ENCODE peak calls at places on chromosomes 3 and 15, in six cellular contexts. S is A549, T is AG04450, P is K562, D is NB4, O is brain microvascular endothelial cell. X is an unnamed sample.

GRCh38 chr15:43534897-43535296 is 17.5 kb downstream of the MAP1A start:
- DNase-seq in S (no peak), T (no peak), P (no peak), D (no peak), O (no peak), X (no peak)

GRCh38 chr3:150467381-150467780 is 59.3 kb downstream of the TSC22D2 start:
- DNase-seq in S (no peak), T (no peak), P (no peak), D (no peak), O (no peak), X (no peak)

GRCh38 chr3:153640689-153641308 is 478.8 kb downstream of the RAP2B start:
- DNase-seq in S (no peak), T (no peak), P (no peak), D (no peak), O (no peak), X (peak)

GRCh38 chr3:72271215-72271614 is 486.3 kb upstream of the PROK2 start:
- DNase-seq in S (no peak), T (no peak), P (no peak), D (no peak), O (no peak), X (no peak)

GRCh38 chr3:57112206-57112605 is 51.7 kb downstream of the SPATA12 start:
- DNase-seq in S (peak), T (no peak), P (peak), D (peak), O (no peak), X (peak)

GRCh38 chr3:24416224-24416623 is 78.4 kb downstream of the THRB start:
- DNase-seq in S (no peak), T (no peak), P (no peak), D (no peak), O (no peak), X (no peak)

GRCh38 chr15:36954486-36954885 is 145.9 kb downstream of the MEIS2 start:
- DNase-seq in S (no peak), T (no peak), P (no peak), D (no peak), O (peak), X (peak)

GRCh38 chr15:80951941-80952340 is 37.7 kb downstream of the MESD start:
- DNase-seq in S (no peak), T (no peak), P (no peak), D (no peak), O (no peak), X (no peak)

GRCh38 chr3:37291275-37291700 is 116.9 kb upstream of the LRRFIP2 start:
- DNase-seq in S (peak), T (peak), P (peak), D (no peak), O (peak), X (peak)

GRCh38 chr3:191070201-191070600 is 128.8 kb upstream of the OSTN start:
- DNase-seq in S (no peak), T (peak), P (no peak), D (no peak), O (peak), X (no peak)

GRCh38 chr3:56188201-56188600 is 280.1 kb downstream of the ERC2 start:
- DNase-seq in S (no peak), T (no peak), P (no peak), D (no peak), O (no peak), X (no peak)

GRCh38 chr15:49215768-49216739 is 46.0 kb downstream of the GALK2 start:
- DNase-seq in S (no peak), T (no peak), P (no peak), D (no peak), O (no peak), X (peak)

GRCh38 chr15:85282504-85283115 is 97.8 kb upstream of the AKAP13 start:
- DNase-seq in S (no peak), T (peak), P (no peak), D (no peak), O (peak), X (no peak)

GRCh38 chr3:123447749-123448502 is 964 bp downstream of the ADCY5 start:
- DNase-seq in S (no peak), T (no peak), P (peak), D (no peak), O (no peak), X (no peak)

GRCh38 chr3:28651159-28651558 is 302.5 kb upstream of the AZI2 start:
- DNase-seq in S (no peak), T (no peak), P (no peak), D (no peak), O (no peak), X (peak)

GRCh38 chr3:30602946-30603345 is 3.5 kb upstream of the TGFBR2 start:
- DNase-seq in S (no peak), T (no peak), P (no peak), D (peak), O (no peak), X (no peak)

GRCh38 chr3:171811059-171811912 is 1.0 kb upstream of the PLD1 start:
- DNase-seq in S (peak), T (peak), P (peak), D (peak), O (peak), X (no peak)

GRCh38 chr3:30554317-30554690 is 52.1 kb upstream of the TGFBR2 start:
- DNase-seq in S (no peak), T (no peak), P (no peak), D (no peak), O (no peak), X (no peak)

GRCh38 chr3:161395115-161395514 is 23.8 kb upstream of the SPTSSB start:
- DNase-seq in S (no peak), T (no peak), P (no peak), D (no peak), O (no peak), X (no peak)

GRCh38 chr3:118682916-118683315 is 351.7 kb downstream of the IGSF11 start:
- DNase-seq in S (no peak), T (no peak), P (no peak), D (no peak), O (no peak), X (peak)

GRCh38 chr15:47384316-47384715 is 333.0 kb upstream of the SEMA6D start:
- DNase-seq in S (no peak), T (peak), P (no peak), D (peak), O (peak), X (peak)

GRCh38 chr15:64216722-64217428 is 54.1 kb upstream of the PPIB start:
- DNase-seq in S (no peak), T (no peak), P (peak), D (no peak), O (no peak), X (no peak)

GRCh38 chr15:45372032-45372995 is 6.0 kb downstream of the GATM start:
- DNase-seq in S (no peak), T (no peak), P (no peak), D (peak), O (no peak), X (no peak)

GRCh38 chr3:172213765-172214358 is 174.5 kb downstream of the FNDC3B start:
- DNase-seq in S (no peak), T (no peak), P (no peak), D (no peak), O (no peak), X (no peak)

GRCh38 chr15:61474796-61475195 is 245.7 kb upstream of the RORA start:
- DNase-seq in S (no peak), T (no peak), P (no peak), D (no peak), O (peak), X (no peak)

GRCh38 chr15:101250331-101250730 is 1.5 kb downstream of the CHSY1 start:
- DNase-seq in S (no peak), T (no peak), P (no peak), D (peak), O (peak), X (peak)

GRCh38 chr3:58659051-58659675 is 7.4 kb downstream of the FAM3D start:
- DNase-seq in S (peak), T (no peak), P (peak), D (no peak), O (peak), X (peak)

GRCh38 chr3:113141543-113141942 is 69.8 kb upstream of the BOC start:
- DNase-seq in S (no peak), T (no peak), P (no peak), D (no peak), O (no peak), X (no peak)

GRCh38 chr3:125108833-125109540 is 53.2 kb upstream of the HEG1 start:
- DNase-seq in S (no peak), T (no peak), P (no peak), D (no peak), O (no peak), X (no peak)

GRCh38 chr3:196184881-196185280 is 26.3 kb downstream of the ZDHHC19 start:
- DNase-seq in S (no peak), T (no peak), P (no peak), D (no peak), O (no peak), X (no peak)

GRCh38 chr3:61685755-61686154 is 124.4 kb downstream of the PTPRG start:
- DNase-seq in S (no peak), T (no peak), P (no peak), D (no peak), O (no peak), X (no peak)

GRCh38 chr3:123688241-123688747 is 103.4 kb upstream of the HACD2 start:
- DNase-seq in S (peak), T (peak), P (no peak), D (peak), O (peak), X (no peak)

GRCh38 chr15:68693071-68693470 is 114.3 kb downstream of the CORO2B start:
- DNase-seq in S (no peak), T (no peak), P (no peak), D (peak), O (no peak), X (no peak)

DNA sequence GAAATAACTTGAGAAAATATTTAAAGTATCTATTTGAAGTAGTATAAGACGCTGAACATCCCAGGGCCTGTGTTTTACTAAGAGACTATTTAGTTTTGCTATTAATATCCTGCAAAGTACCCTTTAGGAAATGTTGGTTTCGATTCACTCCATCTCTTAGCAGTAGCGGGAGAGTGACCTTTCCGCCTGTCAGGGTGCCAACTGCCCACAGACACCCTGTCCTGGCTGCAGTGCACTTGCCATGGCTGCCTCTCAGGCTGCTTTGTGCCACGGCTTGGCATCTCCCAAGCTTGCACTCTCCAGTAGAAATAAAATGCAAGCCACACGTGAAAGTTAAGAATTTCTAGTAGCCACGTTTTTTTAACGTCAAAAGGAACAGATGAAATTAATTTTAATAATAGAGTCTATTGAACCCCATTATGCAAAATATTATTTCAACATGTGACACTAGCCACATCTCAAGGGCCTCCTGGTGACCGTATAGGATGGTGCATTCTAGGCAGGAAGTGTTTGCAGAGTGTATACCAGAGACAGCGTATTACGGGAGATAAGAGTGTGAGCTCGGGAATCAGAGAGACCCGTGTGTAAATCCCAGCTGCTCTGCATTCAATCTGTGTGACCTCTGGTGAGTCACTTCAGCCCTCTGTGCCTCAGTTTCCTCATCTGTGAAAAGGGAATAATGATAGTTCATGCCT is 19.8 kb downstream of the ADAMTS9 start:
- DNase-seq in S (no peak), T (no peak), P (no peak), D (no peak), O (no peak), X (no peak)
- H3K4me3 ChIP-seq in S (no peak), T (no peak), P (no peak), D (no peak), O (no peak), X (no peak)

GRCh38 chr3:128069271-128069670 is 17.0 kb downstream of the SEC61A1 start:
- DNase-seq in S (no peak), T (no peak), P (no peak), D (no peak), O (no peak), X (no peak)

GRCh38 chr3:128067481-128067880 is 15.2 kb downstream of the SEC61A1 start:
- DNase-seq in S (peak), T (no peak), P (no peak), D (no peak), O (no peak), X (no peak)

GRCh38 chr3:128064962-128065361 is 12.7 kb downstream of the SEC61A1 start:
- DNase-seq in S (no peak), T (no peak), P (no peak), D (no peak), O (no peak), X (no peak)

GRCh38 chr3:128068156-128068620 is 16.0 kb downstream of the SEC61A1 start:
- DNase-seq in S (peak), T (no peak), P (peak), D (peak), O (no peak), X (peak)

DNA sequence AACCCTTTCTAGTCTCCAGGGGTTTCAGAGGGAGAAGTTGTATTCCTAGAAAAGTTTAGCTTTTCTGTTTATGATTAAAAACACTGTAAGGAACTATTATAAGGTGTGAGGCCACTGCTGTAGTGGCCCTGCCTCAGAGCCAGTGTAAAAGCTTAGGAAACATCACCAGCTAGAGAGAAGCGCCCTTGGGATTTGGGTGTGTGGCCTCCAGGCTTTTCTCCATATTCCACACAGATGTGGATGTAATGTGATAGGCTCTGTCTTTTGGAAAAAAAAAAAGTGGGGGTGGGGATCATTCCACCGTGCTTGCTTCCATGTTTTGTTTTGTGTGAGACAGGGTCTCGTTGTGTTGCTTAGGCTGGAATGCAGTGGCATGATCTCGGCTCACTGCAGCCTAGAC is 13.9 kb downstream of the SEC61A1 start:
- DNase-seq in S (no peak), T (no peak), P (no peak), D (no peak), O (no peak), X (no peak)
- H3K4me3 ChIP-seq in S (no peak), T (no peak), P (no peak), D (no peak), O (no peak), X (no peak)

GRCh38 chr15:72781621-72782020 is 1.9 kb downstream of the ADPGK start:
- DNase-seq in S (no peak), T (no peak), P (no peak), D (peak), O (no peak), X (no peak)
- H3K4me3 ChIP-seq in S (no peak), T (no peak), P (peak), D (peak), O (no peak), X (no peak)

DNA sequence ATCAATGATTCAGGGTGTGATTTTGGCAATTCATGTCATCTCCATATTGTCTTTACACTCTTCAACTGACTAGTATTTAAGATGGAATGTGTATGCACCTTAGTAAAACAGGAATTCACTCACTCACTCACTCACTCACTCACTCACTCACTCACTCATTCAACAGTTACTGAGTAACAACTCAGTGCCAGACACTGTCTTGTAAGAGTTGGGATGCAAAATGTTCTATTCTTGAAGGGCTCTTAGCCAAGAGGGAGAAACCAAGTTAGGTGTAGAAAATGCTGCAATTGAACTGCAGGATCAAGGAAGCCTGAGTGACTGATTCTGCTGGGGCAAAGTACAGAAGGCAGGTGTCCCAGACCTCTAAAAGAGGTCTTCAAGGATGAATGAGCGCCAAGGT is 58.8 kb upstream of the ETV5 start:
- DNase-seq in S (no peak), T (no peak), P (no peak), D (no peak), O (no peak), X (no peak)
- H3K4me3 ChIP-seq in S (no peak), T (no peak), P (no peak), D (no peak), O (no peak), X (no peak)

GRCh38 chr15:74869372-74869725 is 3.8 kb downstream of the SCAMP2 start:
- DNase-seq in S (no peak), T (no peak), P (no peak), D (no peak), O (no peak), X (no peak)

GRCh38 chr15:74869726-74870407 is 3.3 kb downstream of the SCAMP2 start:
- DNase-seq in S (no peak), T (no peak), P (no peak), D (peak), O (no peak), X (no peak)

GRCh38 chr15:74872702-74873035 is 496 bp downstream of the SCAMP2 start:
- DNase-seq in S (no peak), T (no peak), P (no peak), D (no peak), O (no peak), X (no peak)

GRCh38 chr15:74873036-74873755 is at the start of gene SCAMP2:
- DNase-seq in S (peak), T (peak), P (peak), D (peak), O (peak), X (peak)

DNA sequence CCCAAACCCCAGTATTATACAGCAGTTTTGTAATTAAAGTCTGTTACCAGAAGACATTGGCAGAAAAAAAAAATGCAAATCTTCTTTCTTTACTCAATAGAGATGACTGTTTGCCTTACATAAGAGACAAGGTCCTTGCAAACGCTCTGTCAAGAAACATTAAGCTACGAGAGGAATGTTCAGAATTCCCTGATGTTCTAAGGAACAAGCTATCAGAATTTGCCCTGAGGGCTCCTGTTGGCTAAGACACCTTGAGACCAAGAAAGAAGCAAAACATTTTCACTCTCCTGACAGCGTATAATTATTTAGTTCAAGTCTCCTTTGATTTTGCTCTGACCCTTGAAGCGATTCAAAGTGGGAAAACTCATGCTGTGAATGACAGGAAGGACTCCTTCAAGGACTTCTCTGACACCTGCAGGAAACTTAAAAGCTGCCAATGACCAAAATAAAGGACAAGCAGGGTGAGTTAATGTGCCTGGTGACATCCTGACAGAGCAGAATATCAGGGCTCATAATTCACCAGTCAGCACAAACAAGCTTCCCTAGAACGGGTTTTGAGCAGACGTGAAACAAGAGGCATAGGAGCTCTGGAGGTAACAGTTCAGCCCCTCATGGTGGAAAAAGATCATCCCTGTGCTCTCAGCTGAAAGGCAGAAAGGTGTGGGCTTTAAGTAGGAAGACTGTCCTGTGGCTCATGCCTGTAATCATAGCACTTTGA is 2.5 kb downstream of the SCAMP2 start:
- DNase-seq in S (no peak), T (no peak), P (no peak), D (peak), O (no peak), X (no peak)
- H3K4me3 ChIP-seq in S (no peak), T (no peak), P (no peak), D (peak), O (no peak), X (no peak)

GRCh38 chr3:189355481-189356201 is 183.9 kb downstream of the TPRG1 start:
- DNase-seq in S (peak), T (peak), P (no peak), D (peak), O (peak), X (peak)
- H3K4me3 ChIP-seq in S (no peak), T (no peak), P (no peak), D (no peak), O (no peak), X (peak)

DNA sequence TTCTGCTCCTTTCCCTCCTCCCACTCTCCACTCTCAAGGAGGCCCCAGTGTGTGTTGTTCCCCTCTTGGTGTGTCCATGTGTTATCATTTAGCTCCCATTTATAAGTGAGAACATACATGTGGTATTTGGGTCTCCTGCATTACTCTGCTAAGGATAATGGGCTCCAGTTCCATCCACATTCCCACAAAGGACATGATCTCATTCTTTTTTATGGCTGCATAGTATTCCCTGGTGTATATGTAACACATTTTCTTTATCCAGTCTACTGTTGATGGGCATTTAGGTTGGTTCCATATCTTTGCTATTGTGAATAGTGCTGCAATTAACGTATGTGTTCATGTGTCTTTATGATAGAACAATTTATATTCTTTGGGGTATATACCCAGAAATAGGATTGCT is 144.0 kb upstream of the MEF2A start:
- DNase-seq in S (no peak), T (no peak), P (no peak), D (no peak), O (no peak), X (no peak)
- H3K4me3 ChIP-seq in S (no peak), T (no peak), P (no peak), D (no peak), O (no peak), X (no peak)

DNA sequence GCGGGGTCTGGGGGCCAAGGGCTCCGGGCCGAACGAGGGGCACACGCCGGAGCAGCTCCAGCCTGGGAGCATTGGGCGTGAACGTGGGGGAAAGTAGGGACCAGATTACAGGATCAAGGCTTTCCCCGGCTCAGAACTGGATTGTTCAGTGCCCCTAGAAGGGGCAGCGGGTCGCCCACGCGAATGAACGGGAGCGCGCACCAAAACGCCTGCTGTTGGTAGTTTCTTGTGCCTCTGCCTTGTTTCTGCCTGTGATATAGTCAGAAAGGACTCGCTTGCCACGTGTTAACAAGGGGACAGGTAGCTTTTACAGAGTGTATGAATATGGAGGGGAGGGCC is 1.1 kb downstream of the CASR start:
- DNase-seq in S (no peak), T (no peak), P (no peak), D (no peak), O (no peak), X (no peak)
- H3K4me3 ChIP-seq in S (no peak), T (no peak), P (no peak), D (no peak), O (no peak), X (no peak)

X was measured in SJCRH30.